ENCODE peak calls at places on chromosomes 1 and 21, in eight cellular contexts. D, N, X, Q, Y, M, E and R are unnamed samples. For H3K27me3, the result is how much of the 10 kb centered on the place peaks cover.

GRCh38 chr1:58883037-58883887 is 99.4 kb upstream of the JUN start:
- DNase-seq in M (no peak), N (peak), Q (peak), E (no peak), D (no peak), X (peak), Y (peak), R (peak)

GRCh38 chr1:150789396-150789795 is 18.7 kb downstream of the CTSK start:
- DNase-seq in M (no peak), D (no peak), E (no peak), Y (no peak), N (no peak), Q (no peak), X (peak), R (peak)

GRCh38 chr1:207342351-207342750 is 20.9 kb downstream of the CD55 start:
- DNase-seq in M (no peak), Y (no peak), Q (no peak), X (no peak), N (no peak), E (no peak), D (no peak), R (no peak)

GRCh38 chr1:205449750-205450443 is 5.9 kb downstream of the BLACAT1 start:
- DNase-seq in Y (peak), N (no peak), X (no peak), D (no peak), E (no peak), M (no peak), Q (no peak), R (peak)

GRCh38 chr1:192802406-192802805 is 6.4 kb upstream of the RGS2 start:
- DNase-seq in Y (no peak), N (no peak), M (no peak), Q (no peak), E (no peak), D (no peak), X (no peak), R (no peak)

GRCh38 chr1:92567211-92567868 is 80.6 kb upstream of the GFI1 start:
- DNase-seq in X (peak), Y (peak), Q (no peak), N (no peak), E (no peak), M (no peak), D (no peak), R (no peak)

GRCh38 chr1:230067441-230067870 is 418 bp downstream of the GALNT2 start:
- DNase-seq in E (no peak), Y (peak), D (peak), N (no peak), M (no peak), Q (no peak), X (peak), R (no peak)

GRCh38 chr1:156194300-156194652 is 372 bp downstream of the SLC25A44 start:
- DNase-seq in N (no peak), M (peak), X (no peak), Q (no peak), D (no peak), E (no peak), Y (no peak), R (no peak)

GRCh38 chr1:15501208-15502032 is 22.6 kb downstream of the CASP9 start:
- DNase-seq in E (no peak), Q (peak), Y (peak), X (peak), D (peak), M (peak), N (peak), R (peak)

GRCh38 chr1:17579951-17580939 is 40.7 kb downstream of the ARHGEF10L start:
- DNase-seq in E (no peak), X (no peak), N (no peak), D (no peak), Q (no peak), Y (no peak), M (no peak), R (no peak)

GRCh38 chr1:235675152-235675890 is 25.7 kb upstream of the GNG4 start:
- DNase-seq in Q (no peak), M (no peak), X (no peak), N (no peak), Y (no peak), D (no peak), E (no peak), R (no peak)

GRCh38 chr1:35845766-35846165 is 37.2 kb upstream of the AGO1 start:
- DNase-seq in E (no peak), M (no peak), X (no peak), Y (peak), N (no peak), D (no peak), Q (no peak), R (no peak)

GRCh38 chr21:25658427-25658980 is 19.4 kb downstream of the JAM2 start:
- DNase-seq in M (no peak), X (no peak), Y (no peak), N (no peak), E (no peak), D (no peak), Q (no peak), R (no peak)

GRCh38 chr1:175114996-175115395 is 47.4 kb downstream of the TNN start:
- DNase-seq in Q (no peak), X (no peak), D (no peak), Y (no peak), N (no peak), E (no peak), M (no peak), R (no peak)

GRCh38 chr1:43509740-43510375 is 20.8 kb upstream of the PTPRF start:
- DNase-seq in E (no peak), Q (no peak), N (no peak), X (no peak), Y (no peak), M (no peak), D (no peak), R (no peak)

GRCh38 chr1:53139911-53140310 is 2.5 kb downstream of the SLC1A7 start:
- DNase-seq in M (no peak), E (no peak), X (no peak), Y (peak), D (no peak), N (no peak), Q (no peak), R (no peak)

GRCh38 chr1:184986250-184986649 is 11.9 kb upstream of the NIBAN1 start:
- DNase-seq in Q (no peak), E (no peak), N (no peak), X (no peak), Y (peak), M (no peak), D (no peak), R (no peak)

GRCh38 chr1:155272466-155273133 is 704 bp downstream of the CLK2 start:
- DNase-seq in Y (peak), E (no peak), X (no peak), D (no peak), N (no peak), Q (no peak), M (no peak), R (no peak)

GRCh38 chr1:30109853-30110252 is 613.5 kb downstream of the MATN1 start:
- DNase-seq in X (no peak), Q (peak), D (no peak), M (peak), N (no peak), Y (peak), E (no peak), R (no peak)

GRCh38 chr1:208083016-208083714 is 161.0 kb downstream of the PLXNA2 start:
- DNase-seq in Q (no peak), E (no peak), N (no peak), X (no peak), Y (no peak), M (no peak), D (no peak), R (no peak)

GRCh38 chr1:59422921-59423575 is 126.2 kb downstream of the FGGY start:
- DNase-seq in N (peak), D (peak), E (peak), Y (peak), Q (peak), M (peak), X (no peak), R (peak)

GRCh38 chr1:108551157-108551862 is 8.6 kb upstream of the EEIG2 start:
- DNase-seq in X (no peak), Y (no peak), N (no peak), E (no peak), M (no peak), Q (no peak), D (no peak), R (no peak)

GRCh38 chr1:233518344-233518743 is 95.6 kb upstream of the KCNK1 start:
- DNase-seq in Q (no peak), X (peak), D (no peak), N (no peak), M (no peak), E (no peak), Y (peak), R (no peak)

GRCh38 chr1:15876357-15876756 is 28.9 kb downstream of the SPEN start:
- DNase-seq in X (no peak), Q (no peak), Y (no peak), E (no peak), N (no peak), M (no peak), D (no peak), R (no peak)

GRCh38 chr1:88462481-88463261 is 221.4 kb upstream of the PKN2 start:
- DNase-seq in D (no peak), N (peak), X (no peak), E (no peak), M (peak), Y (peak), Q (peak), R (peak)

GRCh38 chr1:51690285-51690961 is 73.5 kb downstream of the OSBPL9 start:
- DNase-seq in N (no peak), Y (peak), Q (no peak), M (no peak), E (no peak), D (no peak), X (peak), R (no peak)

GRCh38 chr1:29805896-29806160 is 569.5 kb downstream of the PTPRU start:
- DNase-seq in X (no peak), M (no peak), E (no peak), N (no peak), Q (no peak), Y (no peak), D (no peak), R (no peak)

GRCh38 chr1:150516050-150516591 is 569 bp downstream of the FALEC start:
- DNase-seq in D (no peak), X (peak), Y (peak), M (no peak), E (no peak), Q (no peak), N (no peak), R (no peak)

GRCh38 chr1:223153177-223154119 is 10.4 kb upstream of the TLR5 start:
- DNase-seq in M (no peak), Y (peak), Q (no peak), N (no peak), D (no peak), X (no peak), E (no peak), R (no peak)

GRCh38 chr1:35763211-35763610 is 6.6 kb downstream of the CLSPN start:
- DNase-seq in X (no peak), N (no peak), M (no peak), Q (no peak), D (no peak), E (no peak), Y (peak), R (no peak)

GRCh38 chr1:7940745-7941436 is at the start of gene TNFRSF9:
- DNase-seq in D (no peak), E (no peak), N (no peak), M (no peak), X (no peak), Q (no peak), Y (peak), R (peak)

GRCh38 chr1:17973694-17974093 is 133.9 kb upstream of the IGSF21 start:
- DNase-seq in Y (no peak), M (no peak), N (no peak), E (no peak), D (no peak), Q (no peak), X (no peak), R (no peak)

GRCh38 chr1:81820761-81821160 is 20.0 kb downstream of the ADGRL2 start:
- DNase-seq in M (no peak), E (no peak), D (no peak), X (no peak), Y (no peak), N (no peak), Q (no peak), R (no peak)
- H3K27ac ChIP-seq in M (no peak), E (no peak), D (no peak), X (no peak), Y (no peak), N (no peak), Q (no peak), R (no peak)

GRCh38 chr1:3436901-3437300 is 17.6 kb upstream of the ARHGEF16 start:
- DNase-seq in X (no peak), N (no peak), Q (peak), Y (no peak), E (no peak), M (no peak), D (no peak), R (peak)

GRCh38 chr1:3439346-3439745 is 15.1 kb upstream of the ARHGEF16 start:
- DNase-seq in D (no peak), Q (peak), E (no peak), M (no peak), Y (no peak), X (no peak), N (no peak), R (peak)

GRCh38 chr1:3440711-3441389 is 13.6 kb upstream of the ARHGEF16 start:
- DNase-seq in M (no peak), E (no peak), D (no peak), Q (peak), Y (no peak), N (no peak), X (no peak), R (peak)

GRCh38 chr1:3440282-3440681 is 14.2 kb upstream of the ARHGEF16 start:
- DNase-seq in D (no peak), Y (no peak), N (no peak), X (no peak), Q (peak), M (no peak), E (no peak), R (peak)

DNA sequence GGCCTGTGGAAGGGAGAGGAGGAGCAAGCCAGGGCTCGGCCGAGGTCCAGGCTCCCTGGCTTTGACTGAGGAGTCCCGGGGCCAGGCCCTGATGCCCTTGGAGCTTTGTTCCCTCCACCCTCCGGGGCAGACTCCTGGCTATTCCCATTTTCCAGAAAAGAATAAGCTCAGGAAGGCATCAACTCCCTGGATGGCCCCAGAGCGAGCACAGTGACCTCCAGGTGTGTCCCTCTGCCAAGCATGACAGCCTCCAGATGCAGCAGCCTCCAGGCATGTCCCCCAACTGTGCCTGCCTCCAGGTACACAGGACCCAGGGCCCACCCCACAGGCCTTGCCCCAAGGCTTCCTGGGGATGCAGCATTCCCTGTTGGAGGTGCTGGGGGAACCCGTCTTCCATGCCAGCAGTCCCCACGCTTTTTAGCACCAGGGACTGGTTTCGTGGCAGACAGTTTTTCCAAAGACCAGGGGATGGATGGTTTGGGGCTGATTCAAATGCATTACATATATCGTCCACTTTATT is 15.7 kb upstream of the ARHGEF16 start:
- DNase-seq in X (no peak), Y (no peak), M (no peak), D (no peak), N (no peak), E (no peak), Q (peak), R (peak)
- H3K27me3 ChIP-seq in X (under half), Y (under half), M (under half), D (under half), N (half or more), E (under half), Q (half or more), R (half or more)

GRCh38 chr1:81851217-81851616 is 50.5 kb downstream of the ADGRL2 start:
- DNase-seq in D (no peak), X (no peak), Q (no peak), Y (no peak), M (no peak), E (no peak), N (no peak), R (no peak)
- H3K27ac ChIP-seq in D (no peak), X (no peak), Q (no peak), Y (no peak), M (no peak), E (no peak), N (no peak), R (no peak)

DNA sequence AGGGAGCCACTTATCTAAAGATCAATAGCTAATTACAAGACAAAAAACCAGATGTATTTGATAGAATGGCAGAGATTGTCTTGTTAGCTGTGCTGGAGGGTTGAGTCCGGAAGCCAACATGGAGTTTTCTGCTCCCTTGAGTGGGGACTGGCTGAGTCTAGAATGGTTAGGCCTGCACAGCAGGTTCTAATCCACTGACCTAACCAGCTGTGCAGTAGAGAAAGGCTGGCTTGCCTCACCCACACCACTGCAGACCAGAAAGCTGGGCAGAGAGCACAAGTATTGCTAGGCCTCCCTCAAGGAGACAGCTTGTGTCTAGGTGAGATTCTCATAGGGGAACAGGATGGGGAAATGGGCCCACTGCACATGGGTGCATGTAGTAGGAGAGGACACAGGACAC is 11.7 kb upstream of the GNG12 start:
- DNase-seq in Y (no peak), E (no peak), M (no peak), X (no peak), N (no peak), D (no peak), Q (no peak), R (no peak)
- H3K27me3 ChIP-seq in Y (under half), E (under half), M (under half), X (under half), N (under half), D (under half), Q (under half), R (under half)

GRCh38 chr1:61158592-61158991 is 76.2 kb downstream of the NFIA start:
- DNase-seq in M (no peak), N (no peak), E (no peak), Y (no peak), Q (no peak), D (no peak), X (no peak), R (no peak)

GRCh38 chr1:61160526-61160925 is 78.2 kb downstream of the NFIA start:
- DNase-seq in N (no peak), Q (no peak), M (no peak), D (no peak), X (no peak), E (no peak), Y (peak), R (no peak)

GRCh38 chr1:61152706-61153105 is 70.3 kb downstream of the NFIA start:
- DNase-seq in M (no peak), N (no peak), Y (no peak), X (no peak), D (no peak), E (no peak), Q (no peak), R (no peak)

GRCh38 chr1:61156576-61157239 is 74.3 kb downstream of the NFIA start:
- DNase-seq in Y (no peak), D (no peak), M (no peak), E (no peak), Q (no peak), X (no peak), N (no peak), R (no peak)

DNA sequence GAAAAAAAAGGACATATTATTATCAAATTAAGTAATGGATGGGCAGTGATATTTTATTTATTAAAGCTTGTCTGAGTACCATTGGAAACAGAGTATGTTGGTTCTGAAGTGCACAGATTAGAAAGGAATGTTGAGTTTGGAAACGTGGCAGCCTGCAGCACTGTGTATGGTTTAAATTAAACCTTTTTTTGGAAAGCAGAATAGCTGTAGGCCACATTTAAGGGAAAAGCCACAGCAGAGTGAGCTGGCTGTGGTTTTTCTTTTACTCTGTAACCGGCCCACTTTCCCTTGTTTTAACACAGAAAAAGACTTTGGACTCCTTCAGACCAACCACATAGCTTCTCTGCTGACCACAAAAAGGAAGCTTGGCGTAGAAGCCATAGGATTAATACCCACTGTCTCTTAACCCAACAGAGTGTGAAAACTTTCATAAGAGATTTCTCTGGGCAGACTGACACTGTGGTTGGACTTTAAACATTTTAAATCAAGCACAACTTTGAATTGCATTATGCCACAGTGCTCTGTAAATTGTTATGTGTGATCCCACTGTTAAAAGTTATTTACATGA is 75.1 kb downstream of the NFIA start:
- DNase-seq in D (no peak), E (no peak), Q (no peak), M (no peak), N (no peak), Y (peak), X (peak), R (no peak)
- H3K27ac ChIP-seq in D (no peak), E (peak), Q (peak), M (peak), N (peak), Y (peak), X (no peak), R (no peak)

GRCh38 chr1:147083919-147084272 is 88.4 kb downstream of the PRKAB2 start:
- DNase-seq in N (no peak), Q (no peak), E (no peak), M (no peak), Y (no peak), D (peak), X (no peak), R (no peak)
- H3K27me3 ChIP-seq in N (half or more), Q (half or more), E (under half), M (half or more), Y (half or more), D (under half), X (half or more), R (under half)